ENCODE peak calls at places on chromosomes 7 and 10, in five cellular contexts. U is kidney epithelial cell; I is T1000; G is naive thymus-derived CD8-positive, alpha-beta T cell; P is T-helper 9 cell. T is an unnamed sample.

GRCh38 chr7:47578581-47579270 is 3.2 kb downstream of the TNS3 start:
- DNase-seq in U (no peak), I (peak), G (no peak), P (no peak), T (no peak)

GRCh38 chr10:32171213-32171612 is 115.0 kb upstream of the KIF5B start:
- DNase-seq in U (no peak), I (no peak), P (no peak), G (no peak), T (no peak)

GRCh38 chr10:59536151-59536550 is 173.5 kb downstream of the SLC16A9 start:
- DNase-seq in U (peak), G (no peak), I (no peak), P (no peak), T (peak)

GRCh38 chr10:65204999-65205398 is 1683.8 kb downstream of the REEP3 start:
- DNase-seq in P (no peak), U (no peak), I (no peak), G (no peak), T (no peak)

GRCh38 chr10:28291881-28292297 is 11.0 kb downstream of the MPP7 start:
- DNase-seq in I (no peak), P (no peak), G (no peak), U (peak), T (peak)

GRCh38 chr10:103859161-103860141 is 4.1 kb upstream of the SH3PXD2A start:
- DNase-seq in G (peak), U (peak), I (peak), P (peak), T (peak)

GRCh38 chr10:112000466-112000865 is 183.1 kb downstream of the GPAM start:
- DNase-seq in P (no peak), U (no peak), G (no peak), I (no peak), T (no peak)

GRCh38 chr7:29038463-29038862 is 80.3 kb upstream of the TRIL start:
- DNase-seq in P (no peak), U (no peak), I (no peak), G (no peak), T (no peak)

GRCh38 chr7:29561271-29561670 is 2.4 kb upstream of the PRR15 start:
- DNase-seq in P (no peak), U (no peak), G (no peak), I (no peak), T (no peak)

GRCh38 chr7:155469311-155470185 is 11.6 kb downstream of the EN2 start:
- DNase-seq in U (no peak), G (no peak), P (no peak), I (no peak), T (no peak)

GRCh38 chr7:135942614-135943013 is 34.5 kb downstream of the MTPN start:
- DNase-seq in G (no peak), I (no peak), U (no peak), P (no peak), T (no peak)

GRCh38 chr7:37112882-37113281 is 335.8 kb downstream of the ELMO1 start:
- DNase-seq in I (no peak), P (no peak), G (no peak), U (no peak), T (peak)

GRCh38 chr7:100044719-100045118 is 4.9 kb upstream of the ZSCAN21 start:
- DNase-seq in U (no peak), I (no peak), G (no peak), P (no peak), T (no peak)

GRCh38 chr7:92835851-92836488 is 403 bp downstream of the CDK6 start:
- DNase-seq in I (no peak), U (no peak), P (peak), G (peak), T (peak)

GRCh38 chr7:142356166-142356565 is 98.3 kb upstream of the PRSS58 start:
- DNase-seq in P (no peak), U (no peak), I (no peak), G (no peak), T (no peak)

GRCh38 chr7:21967500-21968099 is 21.9 kb upstream of the CDCA7L start:
- DNase-seq in I (no peak), U (no peak), G (peak), P (peak), T (no peak)

GRCh38 chr10:124403548-124403947 is 15.2 kb downstream of the OAT start:
- DNase-seq in I (no peak), G (peak), U (peak), P (no peak), T (peak)

GRCh38 chr7:50640256-50640655 is 75.1 kb upstream of the DDC start:
- DNase-seq in P (no peak), U (no peak), I (no peak), G (no peak), T (no peak)

GRCh38 chr10:124742418-124743187 is 1.6 kb downstream of the FAM53B start:
- DNase-seq in I (no peak), P (no peak), U (no peak), G (no peak), T (peak)

GRCh38 chr10:110446954-110447608 is 50.6 kb upstream of the DUSP5 start:
- DNase-seq in I (no peak), P (no peak), U (no peak), G (no peak), T (peak)

GRCh38 chr10:88943778-88944177 is 8.8 kb downstream of the ACTA2 start:
- DNase-seq in G (no peak), I (no peak), U (no peak), P (no peak), T (no peak)

GRCh38 chr7:93728292-93728691 is 153.8 kb upstream of the CALCR start:
- DNase-seq in U (no peak), I (no peak), G (no peak), P (no peak), T (no peak)

GRCh38 chr10:7117177-7117799 is 293.5 kb downstream of the SFMBT2 start:
- DNase-seq in P (no peak), G (no peak), U (no peak), I (no peak), T (no peak)

GRCh38 chr10:557792-558328 is 131.6 kb downstream of the DIP2C start:
- DNase-seq in U (no peak), P (peak), I (no peak), G (no peak), T (no peak)

GRCh38 chr10:51643734-51644133 is 55.7 kb downstream of the CSTF2T start:
- DNase-seq in P (no peak), I (no peak), G (no peak), U (no peak), T (no peak)